ENCODE peak calls at places on chromosomes 3 and 15, in five cellular contexts. B is HCT116; H is substantia nigra; W is activated naive CD8-positive, alpha-beta T cell treated with anti-CD3 and anti-CD28 coated beads for 36 hours; X is head of caudate nucleus. A is an unnamed sample.

GRCh38 chr15:57138260-57138895 is 219.9 kb downstream of the TCF12 start:
- DNase-seq in B (peak), H (peak), W (no peak), X (peak), A (peak)

GRCh38 chr3:5304789-5305680 is 117.5 kb downstream of the EDEM1 start:
- DNase-seq in B (peak), H (peak), W (peak), X (peak), A (peak)

GRCh38 chr15:93333826-93334225 is 244.8 kb upstream of the RGMA start:
- DNase-seq in B (no peak), H (no peak), W (no peak), X (no peak), A (no peak)

GRCh38 chr3:149886957-149887356 is 73.9 kb downstream of the RNF13 start:
- DNase-seq in B (no peak), H (no peak), W (no peak), X (no peak), A (no peak)

GRCh38 chr15:32844118-32844711 is 126.4 kb downstream of the GREM1 start:
- DNase-seq in B (peak), H (no peak), W (no peak), X (no peak), A (no peak)

GRCh38 chr3:111068574-111068973 is 3.0 kb upstream of the NECTIN3 start:
- DNase-seq in B (no peak), H (no peak), W (no peak), X (no peak), A (no peak)

GRCh38 chr15:71588746-71589145 is 221.6 kb upstream of the NR2E3 start:
- DNase-seq in B (no peak), H (no peak), W (no peak), X (no peak), A (no peak)

GRCh38 chr3:86865506-86865905 is 125.4 kb downstream of the VGLL3 start:
- DNase-seq in B (no peak), H (no peak), W (no peak), X (no peak), A (no peak)

GRCh38 chr15:58952751-58953150 is 19.3 kb upstream of the SLTM start:
- DNase-seq in B (no peak), H (no peak), W (no peak), X (no peak), A (no peak)

GRCh38 chr15:71109130-71109529 is 6.1 kb upstream of the THSD4 start:
- DNase-seq in B (no peak), H (no peak), W (no peak), X (no peak), A (no peak)

GRCh38 chr15:33864360-33865075 is 103.8 kb upstream of the CHRM5 start:
- DNase-seq in B (no peak), H (no peak), W (no peak), X (peak), A (no peak)

GRCh38 chr3:36546196-36546595 is 165.9 kb downstream of the STAC start:
- DNase-seq in B (no peak), H (no peak), W (no peak), X (no peak), A (no peak)

GRCh38 chr3:124336067-124336656 is 344.2 kb upstream of the ROPN1 start:
- DNase-seq in B (no peak), H (no peak), W (no peak), X (no peak), A (no peak)

A was measured in globus pallidus.